ENCODE peak calls at places on chromosome 17, in seven cellular contexts. One of them, this sample, is unnamed.

GRCh38 chr17:66451188-66452149 is 149.1 kb downstream of the PRKCA start:
- DNase-seq in endothelial cell: peak
- DNase-seq in GDM1: no peak
- DNase-seq in lung microvascular endothelial cell: peak
- DNase-seq in posterior vena cava: no peak
- DNase-seq in NCI-H774: no peak
- DNase-seq in T follicular helper cell: no peak
- DNase-seq in this sample: no peak

GRCh38 chr17:55265434-55266021 is 768 bp downstream of the HLF start:
- DNase-seq in endothelial cell: peak
- DNase-seq in GDM1: no peak
- DNase-seq in lung microvascular endothelial cell: no peak
- DNase-seq in posterior vena cava: no peak
- DNase-seq in NCI-H774: no peak
- DNase-seq in T follicular helper cell: no peak
- DNase-seq in this sample: no peak

GRCh38 chr17:39699818-39700147 is at the start of gene ERBB2:
- DNase-seq in endothelial cell: peak
- DNase-seq in GDM1: no peak
- DNase-seq in lung microvascular endothelial cell: no peak
- DNase-seq in posterior vena cava: no peak
- DNase-seq in NCI-H774: no peak
- DNase-seq in T follicular helper cell: no peak
- DNase-seq in this sample: no peak

GRCh38 chr17:41054025-41054424 is 1.0 kb downstream of the KRTAP2-2 start:
- DNase-seq in endothelial cell: no peak
- DNase-seq in GDM1: no peak
- DNase-seq in lung microvascular endothelial cell: no peak
- DNase-seq in posterior vena cava: no peak
- DNase-seq in NCI-H774: no peak
- DNase-seq in T follicular helper cell: no peak
- DNase-seq in this sample: no peak

GRCh38 chr17:37752482-37752881 is 7.6 kb upstream of the HNF1B start:
- DNase-seq in endothelial cell: no peak
- DNase-seq in GDM1: no peak
- DNase-seq in lung microvascular endothelial cell: no peak
- DNase-seq in posterior vena cava: no peak
- DNase-seq in NCI-H774: no peak
- DNase-seq in T follicular helper cell: no peak
- DNase-seq in this sample: no peak

GRCh38 chr17:4199818-4200402 is 56.9 kb downstream of the CYB5D2 start:
- DNase-seq in endothelial cell: peak
- DNase-seq in GDM1: no peak
- DNase-seq in lung microvascular endothelial cell: peak
- DNase-seq in posterior vena cava: no peak
- DNase-seq in NCI-H774: no peak
- DNase-seq in T follicular helper cell: peak
- DNase-seq in this sample: no peak

GRCh38 chr17:77163001-77163400 is 22.2 kb downstream of the SEC14L1 start:
- DNase-seq in endothelial cell: no peak
- DNase-seq in GDM1: no peak
- DNase-seq in lung microvascular endothelial cell: peak
- DNase-seq in posterior vena cava: no peak
- DNase-seq in NCI-H774: no peak
- DNase-seq in T follicular helper cell: no peak
- DNase-seq in this sample: no peak

GRCh38 chr17:1735418-1735817 is 7.3 kb upstream of the SERPINF2 start:
- DNase-seq in endothelial cell: no peak
- DNase-seq in GDM1: no peak
- DNase-seq in lung microvascular endothelial cell: no peak
- DNase-seq in posterior vena cava: no peak
- DNase-seq in NCI-H774: no peak
- DNase-seq in T follicular helper cell: no peak
- DNase-seq in this sample: no peak

GRCh38 chr17:51359055-51359454 is 98.7 kb downstream of the UTP18 start:
- DNase-seq in endothelial cell: no peak
- DNase-seq in GDM1: no peak
- DNase-seq in lung microvascular endothelial cell: no peak
- DNase-seq in posterior vena cava: no peak
- DNase-seq in NCI-H774: no peak
- DNase-seq in T follicular helper cell: no peak
- DNase-seq in this sample: no peak

GRCh38 chr17:19654901-19655300 is 6.3 kb downstream of the ALDH3A2 start:
- DNase-seq in endothelial cell: no peak
- DNase-seq in GDM1: no peak
- DNase-seq in lung microvascular endothelial cell: no peak
- DNase-seq in posterior vena cava: no peak
- DNase-seq in NCI-H774: no peak
- DNase-seq in T follicular helper cell: no peak
- DNase-seq in this sample: no peak

GRCh38 chr17:69574257-69575197 is 160.0 kb downstream of the MAP2K6 start:
- DNase-seq in endothelial cell: no peak
- DNase-seq in GDM1: no peak
- DNase-seq in lung microvascular endothelial cell: no peak
- DNase-seq in posterior vena cava: no peak
- DNase-seq in NCI-H774: no peak
- DNase-seq in T follicular helper cell: no peak
- DNase-seq in this sample: no peak

This sample was measured in NCI-H2029 treated with DMSO at 0.1 percent for 48 hours.